ENCODE peak calls at places on chromosomes 16 and 17, in nine cellular contexts. W is left lung, Q is cardiac muscle cell, F is esophagus squamous epithelium, O is endodermal cell, I is sigmoid colon, T is brain microvascular endothelial cell, H is heart left ventricle, D is esophagus muscularis mucosa. R is an unnamed sample. For H3K27me3, the result is how much of the 10 kb centered on the place peaks cover.

GRCh38 chr16:28984619-28985135 is at the start of gene LAT:
- DNase-seq in I (no peak), O (no peak), F (no peak), W (peak), H (no peak), Q (no peak), D (no peak), T (no peak), R (peak)

GRCh38 chr16:31138621-31139578 is 3.4 kb upstream of the PRSS8 start:
- DNase-seq in I (no peak), F (no peak), W (peak), D (no peak), T (peak), Q (peak), O (peak), H (no peak), R (no peak)

GRCh38 chr17:71192848-71193247 is 928.0 kb upstream of the SOX9 start:
- DNase-seq in W (no peak), O (no peak), Q (no peak), H (no peak), D (no peak), F (no peak), I (no peak), T (no peak), R (no peak)

GRCh38 chr17:49703557-49704277 is 4.0 kb downstream of the SLC35B1 start:
- DNase-seq in Q (peak), F (no peak), W (no peak), O (peak), H (peak), I (no peak), T (peak), D (no peak), R (no peak)

GRCh38 chr17:81470270-81470943 is 42.2 kb downstream of the ACTG1 start:
- DNase-seq in T (no peak), O (no peak), W (no peak), D (no peak), F (no peak), I (no peak), H (no peak), Q (no peak), R (no peak)

GRCh38 chr16:49441366-49441780 is 67.8 kb downstream of the C16orf78 start:
- DNase-seq in Q (peak), H (peak), W (no peak), O (peak), D (no peak), T (no peak), F (no peak), I (no peak), R (peak)

GRCh38 chr16:24999856-25000447 is 15.2 kb downstream of the ARHGAP17 start:
- DNase-seq in W (no peak), D (no peak), I (no peak), H (peak), T (peak), Q (no peak), F (no peak), O (no peak), R (no peak)

GRCh38 chr17:39222866-39223834 is 2.6 kb downstream of the STAC2 start:
- DNase-seq in Q (no peak), D (no peak), T (no peak), I (no peak), W (no peak), H (no peak), O (peak), F (no peak), R (no peak)

GRCh38 chr17:43540821-43541674 is 5.1 kb downstream of the ETV4 start:
- DNase-seq in H (no peak), F (no peak), Q (peak), W (no peak), O (peak), D (no peak), T (no peak), I (no peak), R (no peak)

GRCh38 chr17:48299760-48300159 is 130.3 kb downstream of the SKAP1 start:
- DNase-seq in T (no peak), Q (no peak), I (no peak), F (no peak), D (no peak), O (no peak), W (no peak), H (no peak), R (no peak)

GRCh38 chr16:65888201-65888600 is 478.3 kb upstream of the CDH5 start:
- DNase-seq in F (no peak), T (no peak), D (no peak), W (no peak), H (no peak), O (no peak), I (no peak), Q (no peak), R (no peak)

GRCh38 chr16:65889533-65889966 is 476.9 kb upstream of the CDH5 start:
- DNase-seq in W (no peak), T (no peak), O (peak), Q (peak), F (no peak), I (no peak), H (no peak), D (peak), R (no peak)

GRCh38 chr16:65878347-65878746 is 488.1 kb upstream of the CDH5 start:
- DNase-seq in H (no peak), Q (no peak), W (no peak), T (no peak), D (no peak), I (no peak), F (no peak), O (no peak), R (no peak)

DNA sequence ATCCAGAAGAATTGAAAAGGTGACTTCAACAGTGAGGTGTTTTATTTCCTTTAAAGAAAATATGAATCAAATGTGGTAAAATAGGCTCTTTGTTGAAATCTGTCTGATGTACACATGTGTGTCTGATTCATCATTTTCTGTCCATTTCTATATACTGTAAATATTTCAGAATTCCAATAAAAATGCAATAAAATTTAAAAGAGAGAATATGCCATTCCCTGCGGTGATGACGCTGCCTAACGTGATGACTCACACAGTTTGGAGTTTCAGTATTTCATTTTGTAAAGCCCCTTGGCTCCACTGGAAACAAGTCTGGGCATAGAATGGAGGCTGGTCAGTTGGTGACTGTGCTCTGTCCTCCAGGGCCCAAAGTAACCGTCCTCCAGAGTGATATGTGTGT is 482.5 kb upstream of the CDH5 start:
- DNase-seq in T (no peak), D (no peak), Q (no peak), O (no peak), F (no peak), I (no peak), W (no peak), H (no peak), R (no peak)
- H3K27ac ChIP-seq in T (no peak), D (no peak), Q (no peak), O (no peak), F (no peak), I (no peak), W (no peak), H (no peak), R (no peak)

GRCh38 chr17:33330877-33331276 is 37.8 kb upstream of the ASIC2 start:
- DNase-seq in O (no peak), T (no peak), F (no peak), W (no peak), D (no peak), I (no peak), Q (no peak), H (no peak), R (no peak)

GRCh38 chr17:33338242-33338641 is 45.1 kb upstream of the ASIC2 start:
- DNase-seq in H (no peak), Q (no peak), F (no peak), T (no peak), D (no peak), I (no peak), W (no peak), O (no peak), R (no peak)

GRCh38 chr17:33334703-33335102 is 41.6 kb upstream of the ASIC2 start:
- DNase-seq in F (no peak), D (no peak), O (no peak), W (no peak), H (no peak), Q (no peak), T (no peak), I (no peak), R (no peak)

GRCh38 chr17:33335491-33336173 is 42.5 kb upstream of the ASIC2 start:
- DNase-seq in Q (no peak), D (no peak), W (no peak), F (no peak), I (no peak), H (no peak), O (peak), T (no peak), R (no peak)
- H3K27me3 ChIP-seq in Q (under half), D (under half), W (under half), F (under half), I (under half), H (under half), O (under half), T (under half), R (under half)

GRCh38 chr16:9549487-9549886 is 458.0 kb downstream of the HAPSTR1 start:
- DNase-seq in W (no peak), O (no peak), T (no peak), F (no peak), Q (no peak), I (no peak), D (no peak), H (no peak), R (no peak)

GRCh38 chr16:9541723-9542122 is 450.3 kb downstream of the HAPSTR1 start:
- DNase-seq in W (no peak), Q (no peak), D (no peak), H (no peak), T (no peak), I (no peak), F (no peak), O (no peak), R (no peak)

GRCh38 chr16:9542165-9542755 is 450.8 kb downstream of the HAPSTR1 start:
- DNase-seq in O (no peak), I (no peak), W (no peak), D (no peak), T (no peak), Q (no peak), H (no peak), F (no peak), R (no peak)

GRCh38 chr16:9546438-9546786 is 455.0 kb downstream of the HAPSTR1 start:
- DNase-seq in I (no peak), H (no peak), Q (no peak), T (no peak), F (no peak), O (no peak), D (no peak), W (no peak), R (no peak)

GRCh38 chr16:9545500-9546437 is 454.3 kb downstream of the HAPSTR1 start:
- DNase-seq in H (no peak), I (no peak), O (no peak), F (no peak), Q (no peak), T (no peak), W (no peak), D (no peak), R (no peak)
- H3K27ac ChIP-seq in H (no peak), I (no peak), O (no peak), F (no peak), Q (no peak), T (no peak), W (no peak), D (no peak), R (no peak)

DNA sequence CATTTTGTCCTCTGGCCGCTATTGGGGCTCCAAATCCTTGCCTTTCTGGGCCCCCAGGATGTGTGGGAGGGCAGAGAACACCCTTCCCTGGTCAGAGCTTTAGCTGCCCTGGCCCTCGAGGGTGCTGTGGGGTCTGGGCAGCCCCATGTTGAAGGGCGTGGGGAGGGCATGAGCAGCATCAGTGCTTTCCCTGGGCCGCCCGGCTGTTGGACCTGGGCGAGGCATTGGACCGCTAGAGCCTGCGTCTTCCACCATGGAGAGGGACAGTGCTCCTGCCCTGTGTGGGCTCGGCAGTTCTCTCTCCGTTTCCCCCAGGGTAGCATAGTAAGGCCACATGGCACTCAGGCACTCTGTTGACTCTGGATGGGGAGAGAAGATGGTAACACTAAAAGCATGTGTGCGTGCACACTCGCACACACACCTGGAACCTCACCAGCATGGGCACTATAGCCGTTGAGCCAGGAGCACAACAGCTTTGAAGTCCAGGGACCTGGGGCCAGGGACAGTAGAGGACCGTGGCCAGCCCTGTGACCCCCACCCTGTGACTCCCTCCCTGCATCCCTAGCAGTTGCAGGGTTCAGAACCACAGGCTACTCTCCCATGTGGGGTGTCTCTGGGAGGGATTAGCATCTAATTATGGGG is 6.7 kb downstream of the ADAD2 start:
- DNase-seq in H (no peak), F (no peak), W (no peak), O (no peak), D (no peak), T (no peak), Q (no peak), I (no peak), R (no peak)
- H3K27me3 ChIP-seq in H (under half), F (under half), W (under half), O (under half), D (under half), T (under half), Q (under half), I (under half), R (under half)

GRCh38 chr17:1773755-1774181 is 11.9 kb downstream of the SERPINF1 start:
- DNase-seq in F (no peak), T (no peak), D (no peak), O (no peak), Q (peak), W (no peak), H (no peak), I (no peak), R (no peak)
- H3K27ac ChIP-seq in F (peak), T (no peak), D (peak), O (no peak), Q (peak), W (no peak), H (peak), I (peak), R (peak)